ENCODE peak calls at places on chromosomes 1 and 21, in four cellular contexts. Y is adrenal gland, C is stomach, J is astrocyte of the spinal cord. R is an unnamed sample.

GRCh38 chr1:9687120-9687875 is 35.8 kb downstream of the PIK3CD start:
- DNase-seq in J (peak), C (peak), Y (peak), R (no peak)

GRCh38 chr1:217134857-217135568 is 411.8 kb upstream of the ESRRG start:
- DNase-seq in C (no peak), Y (no peak), J (peak), R (no peak)

GRCh38 chr1:65027699-65028358 is 61.5 kb upstream of the JAK1 start:
- DNase-seq in Y (peak), C (peak), J (peak), R (no peak)

GRCh38 chr1:233151850-233152249 is 143.7 kb downstream of the PCNX2 start:
- DNase-seq in Y (no peak), C (no peak), J (peak), R (no peak)

GRCh38 chr1:245074232-245074747 is 80.5 kb upstream of the KIF26B start:
- DNase-seq in C (no peak), Y (no peak), J (peak), R (no peak)

GRCh38 chr21:34865922-34866271 is 183.2 kb downstream of the RUNX1 start:
- DNase-seq in J (no peak), C (no peak), Y (no peak), R (no peak)

GRCh38 chr1:22296701-22297591 is 154.0 kb upstream of the WNT4 start:
- DNase-seq in Y (peak), J (no peak), C (peak), R (no peak)

GRCh38 chr1:165697491-165697880 is 876 bp downstream of the ALDH9A1 start:
- DNase-seq in Y (no peak), J (no peak), C (no peak), R (no peak)

GRCh38 chr1:30904191-30904961 is 4.2 kb downstream of the SDC3 start:
- DNase-seq in C (no peak), Y (no peak), J (no peak), R (no peak)

GRCh38 chr1:31581821-31582810 is 5.8 kb downstream of the TINAGL1 start:
- DNase-seq in Y (no peak), C (no peak), J (no peak), R (no peak)

GRCh38 chr21:45871616-45872236 is 109.8 kb upstream of the COL6A1 start:
- DNase-seq in J (no peak), C (no peak), Y (no peak), R (no peak)

GRCh38 chr21:42905195-42905594 is 12.1 kb downstream of the NDUFV3 start:
- DNase-seq in C (no peak), J (no peak), Y (no peak), R (no peak)

GRCh38 chr1:165235158-165235776 is 121.2 kb downstream of the LMX1A start:
- DNase-seq in C (no peak), Y (no peak), J (no peak), R (no peak)

GRCh38 chr1:12608311-12608957 is 9.6 kb downstream of the DHRS3 start:
- DNase-seq in Y (no peak), J (no peak), C (no peak), R (no peak)

GRCh38 chr1:28926629-28927441 is 12.5 kb downstream of the EPB41 start:
- DNase-seq in J (no peak), C (no peak), Y (no peak), R (no peak)

GRCh38 chr1:236039736-236040670 is 24.9 kb downstream of the NID1 start:
- DNase-seq in J (peak), C (no peak), Y (no peak), R (no peak)

GRCh38 chr1:209769171-209769904 is 13.5 kb downstream of the TRAF3IP3 start:
- DNase-seq in J (peak), C (no peak), Y (peak), R (peak)

GRCh38 chr1:63190171-63190570 is 132.2 kb upstream of the FOXD3 start:
- DNase-seq in J (no peak), C (no peak), Y (no peak), R (no peak)

GRCh38 chr1:224616761-224617409 is 768 bp downstream of the CNIH3 start:
- DNase-seq in C (no peak), Y (no peak), J (no peak), R (no peak)

GRCh38 chr1:118118469-118118868 is 66.6 kb downstream of the SPAG17 start:
- DNase-seq in Y (no peak), C (peak), J (no peak), R (no peak)

GRCh38 chr1:203537806-203538464 is 44.0 kb downstream of the OPTC start:
- DNase-seq in J (no peak), Y (no peak), C (peak), R (no peak)

GRCh38 chr1:203360772-203361171 is 9.8 kb upstream of the FMOD start:
- DNase-seq in C (no peak), J (no peak), Y (no peak), R (no peak)

GRCh38 chr1:201348211-201348566 is 29.3 kb downstream of the TNNT2 start:
- DNase-seq in C (peak), J (peak), Y (peak), R (no peak)

GRCh38 chr1:113392541-113392940 is 2.2 kb downstream of the MAGI3 start:
- DNase-seq in C (no peak), Y (no peak), J (no peak), R (no peak)

GRCh38 chr1:117735045-117735992 is 129.5 kb downstream of the TENT5C start:
- DNase-seq in C (peak), J (peak), Y (no peak), R (no peak)

GRCh38 chr21:43590220-43590619 is 69.1 kb downstream of the HSF2BP start:
- DNase-seq in J (peak), Y (no peak), C (no peak), R (no peak)

GRCh38 chr1:8858888-8859706 is 19.4 kb downstream of the ENO1 start:
- DNase-seq in J (peak), Y (no peak), C (peak), R (no peak)

GRCh38 chr1:83024251-83024767 is 974.6 kb downstream of the TTLL7 start:
- DNase-seq in J (no peak), Y (no peak), C (no peak), R (no peak)

GRCh38 chr21:25895565-25896205 is 160.9 kb downstream of the GABPA start:
- DNase-seq in Y (no peak), C (no peak), J (peak), R (peak)

GRCh38 chr1:61337981-61338848 is 255.9 kb downstream of the NFIA start:
- DNase-seq in C (peak), J (peak), Y (peak), R (no peak)

GRCh38 chr1:24642481-24643361 is at the start of gene SRRM1:
- DNase-seq in Y (peak), J (peak), C (peak), R (peak)

GRCh38 chr1:20496241-20496661 is 10.2 kb upstream of the CAMK2N1 start:
- DNase-seq in J (peak), Y (no peak), C (no peak), R (no peak)

GRCh38 chr1:17440074-17440826 is 773 bp upstream of the RCC2 start:
- DNase-seq in C (no peak), J (no peak), Y (no peak), R (no peak)